ENCODE peak calls at places on chromosomes 13 and 19, in four cellular contexts. Y is sigmoid colon, I is stomach, V is esophagus muscularis mucosa. A is an unnamed sample.

GRCh38 chr19:4583961-4584669 is 24.6 kb upstream of the SEMA6B start:
- DNase-seq in I (no peak), Y (no peak), V (no peak), A (no peak)

GRCh38 chr19:52665529-52665928 is 27.4 kb upstream of the ZNF83 start:
- DNase-seq in Y (no peak), I (no peak), V (no peak), A (no peak)

GRCh38 chr13:98937911-98938381 is 39.9 kb downstream of the DOCK9 start:
- DNase-seq in Y (no peak), V (peak; percentile 74), I (no peak), A (no peak)

GRCh38 chr13:60211548-60211947 is 47.8 kb upstream of the DIAPH3 start:
- DNase-seq in Y (no peak), I (no peak), V (no peak), A (no peak)

GRCh38 chr19:36488816-36489138 is 584 bp downstream of the ZNF566 start:
- DNase-seq in I (no peak), Y (no peak), V (no peak), A (no peak)

GRCh38 chr19:19329199-19329598 is 8.6 kb downstream of the MAU2 start:
- DNase-seq in Y (no peak), V (no peak), I (no peak), A (no peak)

GRCh38 chr13:40613192-40613818 is 53.1 kb downstream of the FOXO1 start:
- DNase-seq in I (peak; percentile 56), V (peak; percentile 90), Y (peak; percentile 79), A (no peak)

GRCh38 chr13:26486550-26486949 is 70.9 kb upstream of the WASF3 start:
- DNase-seq in Y (peak; percentile 87), I (no peak), V (no peak), A (no peak)

GRCh38 chr13:101307181-101307701 is 109.1 kb downstream of the NALCN start:
- DNase-seq in V (no peak), Y (no peak), I (no peak), A (no peak)

GRCh38 chr13:41061075-41061913 is at the start of gene WBP4:
- DNase-seq in I (peak; percentile 93), V (peak; percentile 98), Y (peak; percentile 97), A (peak; percentile 96)

GRCh38 chr13:87675851-87676250 is 4.7 kb downstream of the SLITRK5 start:
- DNase-seq in Y (no peak), V (no peak), I (no peak), A (no peak)

GRCh38 chr19:35030257-35031071 is at the start of gene SCN1B:
- DNase-seq in Y (no peak), I (peak; percentile 62), V (no peak), A (peak; percentile 64)

GRCh38 chr19:6849876-6850275 is 37.5 kb upstream of the ADGRE1 start:
- DNase-seq in V (no peak), Y (no peak), I (no peak), A (no peak)

GRCh38 chr13:42028113-42028799 is 20.2 kb upstream of the DGKH start:
- DNase-seq in Y (no peak), V (no peak), I (no peak), A (no peak)

GRCh38 chr13:99448586-99448985 is 52.7 kb upstream of the TM9SF2 start:
- DNase-seq in V (no peak), Y (no peak), I (no peak), A (no peak)

GRCh38 chr13:49643003-49643651 is 14.8 kb downstream of the ARL11 start:
- DNase-seq in Y (no peak), I (no peak), V (no peak), A (no peak)

GRCh38 chr13:106491928-106492327 is 43.5 kb downstream of the EFNB2 start:
- DNase-seq in Y (no peak), V (no peak), I (no peak), A (no peak)

GRCh38 chr13:66634384-66634783 is 595.8 kb downstream of the PCDH9 start:
- DNase-seq in V (no peak), I (no peak), Y (no peak), A (no peak)

GRCh38 chr13:41496420-41497234 is 39.3 kb downstream of the RGCC start:
- DNase-seq in V (peak; percentile 83), Y (no peak), I (no peak), A (no peak)

GRCh38 chr13:40452741-40453665 is 213.4 kb downstream of the FOXO1 start:
- DNase-seq in V (no peak), I (no peak), Y (no peak), A (no peak)

GRCh38 chr19:279656-280055 is 11.5 kb downstream of the PLPP2 start:
- DNase-seq in I (no peak), Y (no peak), V (no peak), A (no peak)

GRCh38 chr13:40235160-40235796 is 431.2 kb downstream of the FOXO1 start:
- DNase-seq in V (no peak), Y (no peak), I (no peak), A (no peak)

GRCh38 chr19:7515471-7516226 is at the start of gene ZNF358:
- DNase-seq in I (peak; percentile 78), Y (peak; percentile 88), V (no peak), A (peak; percentile 70)

GRCh38 chr19:5293607-5294089 is 47.0 kb downstream of the PTPRS start:
- DNase-seq in V (no peak), I (peak; percentile 49), Y (peak; percentile 79), A (peak; percentile 65)

GRCh38 chr13:113413178-113413897 is 40.0 kb downstream of the ADPRHL1 start:
- DNase-seq in I (no peak), Y (no peak), V (no peak), A (no peak)

GRCh38 chr13:33119886-33120543 is 103.8 kb downstream of the KL start:
- DNase-seq in I (no peak), V (no peak), Y (no peak), A (no peak)

GRCh38 chr19:7926021-7926726 is at the start of gene CTXN1:
- DNase-seq in Y (peak; percentile 88), I (peak; percentile 79), V (no peak), A (peak; percentile 90)

GRCh38 chr19:7142771-7143170 is 73.3 kb downstream of the ZNF557 start:
- DNase-seq in V (no peak), Y (peak; percentile 53), I (no peak), A (no peak)

GRCh38 chr13:45825124-45825650 is 26.4 kb downstream of the SIAH3 start:
- DNase-seq in Y (no peak), I (no peak), V (no peak), A (no peak)

GRCh38 chr13:52615817-52616216 is 26.4 kb upstream of the HNRNPA1L2 start:
- DNase-seq in V (no peak), Y (no peak), I (no peak), A (no peak)

GRCh38 chr13:99197257-99197651 is 3.4 kb upstream of the UBAC2 start:
- DNase-seq in I (no peak), Y (no peak), V (no peak), A (no peak)

GRCh38 chr19:16232568-16232967 is 34.9 kb downstream of the AP1M1 start:
- DNase-seq in Y (no peak), V (no peak), I (no peak), A (no peak)

GRCh38 chr13:43237616-43238015 is 214.2 kb downstream of the DNAJC15 start:
- DNase-seq in I (no peak), Y (no peak), V (peak; percentile 83), A (no peak)

GRCh38 chr13:97252735-97253134 is 30.6 kb downstream of the MBNL2 start:
- DNase-seq in Y (no peak), I (no peak), V (no peak), A (no peak)
- H3K4me1 ChIP-seq in Y (no peaks in the 10 kb centered on the region), I (peaks cover 44% of the 10 kb centered on the region), V (peaks cover 96% of the 10 kb centered on the region), A (peaks cover 26% of the 10 kb centered on the region)

GRCh38 chr13:51397262-51397933 is 55.4 kb downstream of the INTS6 start:
- DNase-seq in I (no peak), Y (peak; percentile 84), V (no peak), A (no peak)
- TF ChIP-seq EP300 in I (no peak), Y (no peak), V (no peak), A (no peak)

GRCh38 chr19:45636902-45637301 is 2.3 kb downstream of the EML2 start:
- DNase-seq in I (no peak), Y (no peak), V (no peak), A (no peak)
- TF ChIP-seq POLR2A in I (no peak), Y (no peak), V (no peak), A (no peak)

DNA sequence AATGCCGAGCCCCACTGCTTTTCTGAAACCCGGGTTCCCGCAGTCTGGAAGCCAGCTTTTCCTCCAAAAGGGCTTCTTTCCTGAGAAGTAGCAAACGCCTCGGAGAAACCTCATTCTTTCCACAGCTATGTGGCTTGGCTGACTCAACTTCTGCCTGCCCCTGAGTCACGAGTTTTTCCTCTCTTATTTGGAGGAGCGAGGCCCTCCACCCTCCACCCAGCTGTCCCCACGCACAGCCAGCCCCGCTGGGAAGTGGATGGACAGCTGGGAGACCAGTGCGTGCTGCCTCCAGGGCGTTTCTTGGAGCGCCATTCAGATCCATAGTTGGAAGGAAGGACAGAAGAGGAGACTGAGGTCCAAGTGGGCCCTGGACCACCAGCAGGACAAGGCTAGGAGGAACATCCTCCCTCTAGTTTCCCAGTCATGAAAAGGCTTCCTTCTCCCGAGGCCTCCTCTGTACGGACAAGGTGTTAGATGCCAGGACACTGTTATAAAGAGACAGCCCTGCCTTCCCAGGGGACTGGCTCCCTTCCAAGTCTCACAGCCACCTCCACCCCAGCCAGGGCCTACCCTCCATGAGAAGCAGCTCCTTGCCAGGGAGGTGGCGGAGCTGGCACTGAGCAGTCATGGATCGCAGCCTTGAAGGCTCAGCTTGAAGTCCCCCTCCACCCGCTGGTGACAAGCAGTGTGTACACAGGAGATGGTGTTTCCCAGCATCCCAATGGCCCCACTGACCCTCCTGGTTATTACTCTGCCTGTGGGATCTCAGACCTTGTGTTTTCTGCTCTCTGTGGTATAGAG is 2.5 kb upstream of the PLEKHF1 start:
- DNase-seq in I (peak; percentile 74), V (no peak), Y (peak; percentile 89), A (peak; percentile 75)
- H3K4me1 ChIP-seq in I (peaks cover 50% of the 10 kb centered on the region), V (peaks cover 77% of the 10 kb centered on the region), Y (no peaks in the 10 kb centered on the region), A (peaks cover 14% of the 10 kb centered on the region)

GRCh38 chr13:109745060-109745459 is 41.3 kb downstream of the IRS2 start:
- DNase-seq in Y (no peak), I (no peak), V (no peak), A (no peak)

GRCh38 chr13:109741966-109742365 is 44.4 kb downstream of the IRS2 start:
- DNase-seq in I (no peak), V (peak; percentile 86), Y (no peak), A (no peak)

GRCh38 chr13:109744512-109745051 is 41.8 kb downstream of the IRS2 start:
- DNase-seq in Y (peak; percentile 82), I (no peak), V (no peak), A (peak; percentile 84)

GRCh38 chr13:109745702-109746101 is 40.7 kb downstream of the IRS2 start:
- DNase-seq in Y (no peak), V (no peak), I (no peak), A (no peak)

GRCh38 chr13:109743706-109744453 is 42.5 kb downstream of the IRS2 start:
- DNase-seq in I (no peak), Y (no peak), V (peak; percentile 89), A (peak; percentile 46)
- TF ChIP-seq EP300 in I (no peak), Y (no peak), V (no peak), A (no peak)

GRCh38 chr19:10891360-10892108 is 20.2 kb downstream of the CARM1 start:
- DNase-seq in Y (no peak), I (peak; percentile 29), V (no peak), A (peak; percentile 50)
- TF ChIP-seq POLR2A in Y (no peak), I (no peak), V (no peak), A (no peak)